ENCODE peak calls at places on chromosomes 11 and 22, in nine cellular contexts. J is GM12865, V is HCT116, X is lower leg skin, S is PC-3, M is upper lobe of right lung, C is heart left ventricle, Y is AG09309, B is esophagus squamous epithelium. I is an unnamed sample.

GRCh38 chr11:66336234-66337102 is at the start of gene RIN1:
- DNase-seq in J (peak; percentile 89), V (peak; percentile 82), X (peak; percentile 66), S (peak; percentile 95), M (peak; percentile 78), C (peak; percentile 59), Y (peak; percentile 95), B (no peak), I (peak; percentile 57)

GRCh38 chr22:38346506-38346905 is 29.3 kb upstream of the CSNK1E start:
- DNase-seq in J (no peak), V (no peak), X (no peak), S (no peak), M (peak; percentile 32), C (no peak), Y (no peak), B (no peak), I (no peak)

GRCh38 chr11:75334402-75334891 is 17.0 kb downstream of the ARRB1 start:
- DNase-seq in J (no peak), V (no peak), X (no peak), S (no peak), M (no peak), C (no peak), Y (no peak), B (no peak), I (no peak)

GRCh38 chr11:58503361-58503856 is 4.5 kb downstream of the OR5B21 start:
- DNase-seq in J (peak; percentile 55), V (no peak), X (no peak), S (no peak), M (no peak), C (no peak), Y (no peak), B (no peak), I (no peak)

GRCh38 chr11:69243496-69244200 is 50.3 kb upstream of the MYEOV start:
- DNase-seq in J (no peak), V (no peak), X (no peak), S (no peak), M (no peak), C (no peak), Y (no peak), B (no peak), I (no peak)

GRCh38 chr11:796565-797299 is 1.3 kb downstream of the SLC25A22 start:
- DNase-seq in J (no peak), V (no peak), X (no peak), S (no peak), M (no peak), C (no peak), Y (no peak), B (no peak), I (no peak)

GRCh38 chr11:131845255-131845654 is 474.8 kb downstream of the NTM start:
- DNase-seq in J (no peak), V (no peak), X (no peak), S (no peak), M (no peak), C (no peak), Y (no peak), B (no peak), I (no peak)

GRCh38 chr11:17790453-17790852 is 55.9 kb downstream of the KCNC1 start:
- DNase-seq in J (no peak), V (no peak), X (no peak), S (peak; percentile 77), M (no peak), C (no peak), Y (no peak), B (no peak), I (no peak)

GRCh38 chr11:66106786-66107599 is 36.9 kb downstream of the PACS1 start:
- DNase-seq in J (peak; percentile 9), V (no peak), X (no peak), S (peak; percentile 62), M (no peak), C (no peak), Y (no peak), B (no peak), I (no peak)

GRCh38 chr22:29457730-29458129 is 19.3 kb downstream of the RFPL1 start:
- DNase-seq in J (peak; percentile 70), V (peak; percentile 70), X (no peak), S (peak; percentile 50), M (no peak), C (no peak), Y (no peak), B (no peak), I (no peak)

GRCh38 chr11:85483861-85484260 is 143.3 kb downstream of the DLG2 start:
- DNase-seq in J (peak; percentile 59), V (no peak), X (no peak), S (no peak), M (no peak), C (no peak), Y (peak; percentile 11), B (no peak), I (no peak)

GRCh38 chr11:117882539-117882938 is 6.1 kb upstream of the FXYD6 start:
- DNase-seq in J (no peak), V (no peak), X (no peak), S (no peak), M (no peak), C (no peak), Y (no peak), B (no peak), I (no peak)

GRCh38 chr11:113202431-113202830 is 112.0 kb upstream of the TTC12 start:
- DNase-seq in J (no peak), V (no peak), X (no peak), S (peak; percentile 85), M (no peak), C (no peak), Y (no peak), B (no peak), I (no peak)

GRCh38 chr11:45045692-45046471 is 95.2 kb upstream of the TP53I11 start:
- DNase-seq in J (no peak), V (peak; percentile 6), X (peak; percentile 82), S (peak; percentile 83), M (peak; percentile 76), C (peak; percentile 61), Y (peak; percentile 14), B (no peak), I (peak; percentile 45)

GRCh38 chr11:100467821-100468508 is 219.1 kb upstream of the ARHGAP42 start:
- DNase-seq in J (peak; percentile 9), V (no peak), X (no peak), S (no peak), M (no peak), C (no peak), Y (no peak), B (no peak), I (no peak)

GRCh38 chr11:18865261-18865660 is 73.7 kb upstream of the PTPN5 start:
- DNase-seq in J (no peak), V (no peak), X (no peak), S (no peak), M (no peak), C (no peak), Y (no peak), B (no peak), I (no peak)
- H3K4me3 ChIP-seq in J (no peak overlapping the region), V (no peak overlapping the region), X (no peak overlapping the region), S (no peak overlapping the region), M (no peak overlapping the region), C (no peak overlapping the region), Y (no peak overlapping the region), B (no peak overlapping the region), I (no peak overlapping the region)

DNA sequence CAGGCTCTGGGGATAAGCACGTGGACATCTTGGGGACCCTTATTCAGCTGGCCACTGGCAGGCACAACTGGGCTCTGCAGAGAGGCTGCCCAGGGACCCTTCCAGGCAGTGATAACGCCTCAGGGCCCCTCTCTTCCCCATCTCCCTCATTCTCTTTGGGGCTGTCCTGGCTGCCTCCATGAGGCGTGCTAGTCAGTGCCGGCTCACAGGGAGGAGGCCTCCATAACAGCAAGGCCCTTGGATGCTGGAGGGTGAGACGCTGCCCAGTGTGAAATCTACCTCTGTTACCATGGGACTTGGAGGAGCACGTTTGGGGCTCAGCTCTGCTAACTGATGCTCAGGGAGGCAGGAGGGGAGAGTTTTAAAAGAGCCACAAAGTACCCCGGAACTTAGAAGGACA is 221.3 kb downstream of the CTTN start:
- DNase-seq in J (no peak), V (no peak), X (no peak), S (no peak), M (no peak), C (no peak), Y (no peak), B (no peak), I (no peak)
- H3K4me3 ChIP-seq in J (no peak overlapping the region), V (no peak overlapping the region), X (no peak overlapping the region), S (no peak overlapping the region), M (no peak overlapping the region), C (no peak overlapping the region), Y (no peak overlapping the region), B (no peak overlapping the region), I (no peak overlapping the region)

GRCh38 chr22:45972868-45973212 is 4.1 kb downstream of the WNT7B start:
- DNase-seq in J (no peak), V (no peak), X (no peak), S (no peak), M (no peak), C (no peak), Y (no peak), B (no peak), I (no peak)
- H3K4me3 ChIP-seq in J (no peak overlapping the region), V (no peak overlapping the region), X (no peak overlapping the region), S (no peak overlapping the region), M (no peak overlapping the region), C (no peak overlapping the region), Y (no peak overlapping the region), B (no peak overlapping the region), I (no peak overlapping the region)

GRCh38 chr11:64888406-64888757 is 10.0 kb upstream of the EHD1 start:
- DNase-seq in J (no peak), V (no peak), X (no peak), S (no peak), M (no peak), C (peak; percentile 26), Y (no peak), B (no peak), I (no peak)

GRCh38 chr11:64887757-64888405 is 9.5 kb upstream of the EHD1 start:
- DNase-seq in J (peak; percentile 86), V (peak; percentile 39), X (no peak), S (peak; percentile 79), M (peak; percentile 93), C (peak; percentile 85), Y (no peak), B (no peak), I (peak; percentile 80)

GRCh38 chr11:64887234-64887756 is 8.9 kb upstream of the EHD1 start:
- DNase-seq in J (no peak), V (no peak), X (no peak), S (no peak), M (no peak), C (no peak), Y (no peak), B (no peak), I (no peak)

GRCh38 chr11:64890084-64890944 is 11.9 kb upstream of the EHD1 start:
- DNase-seq in J (no peak), V (no peak), X (no peak), S (no peak), M (no peak), C (no peak), Y (no peak), B (no peak), I (no peak)

DNA sequence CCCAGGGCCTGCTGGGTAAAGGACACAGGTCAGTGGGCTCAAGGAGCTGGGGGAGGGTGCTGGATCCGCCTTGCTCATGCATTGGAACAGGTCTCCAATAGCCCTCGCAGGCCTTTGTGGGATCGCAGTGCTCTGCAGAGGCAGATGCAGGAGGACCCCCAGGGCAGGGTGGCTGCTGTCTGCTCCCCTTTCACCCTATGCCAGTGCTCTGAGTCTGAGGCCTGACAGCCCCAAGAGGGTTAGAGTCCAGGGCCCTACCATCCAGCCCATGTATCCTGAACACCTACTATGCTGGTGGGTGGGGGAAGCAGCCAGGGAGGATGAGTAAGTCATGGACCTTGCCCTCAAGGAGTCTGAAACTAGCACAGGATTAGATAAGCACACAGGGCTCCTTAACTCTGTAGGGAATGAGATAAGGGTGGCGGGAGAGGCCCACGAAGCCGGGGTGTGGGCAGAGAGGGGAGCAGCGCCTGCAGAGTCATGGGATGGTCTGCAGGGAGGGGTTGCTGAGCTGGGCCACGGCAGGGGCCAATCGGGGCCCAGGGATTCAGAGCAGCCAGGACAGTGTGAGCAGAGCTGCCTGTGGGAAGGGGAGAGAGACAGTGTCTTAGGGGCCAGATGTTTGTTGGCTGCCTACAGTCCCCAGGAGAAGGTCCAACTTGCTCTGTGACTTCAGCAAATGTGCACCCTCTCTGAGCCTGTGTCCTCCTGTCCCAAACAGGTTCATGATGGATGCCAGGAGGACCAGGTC is 10.5 kb upstream of the EHD1 start:
- DNase-seq in J (no peak), V (no peak), X (no peak), S (peak; percentile 34), M (no peak), C (no peak), Y (no peak), B (no peak), I (no peak)
- H3K4me3 ChIP-seq in J (no peak overlapping the region), V (no peak overlapping the region), X (no peak overlapping the region), S (no peak overlapping the region), M (no peak overlapping the region), C (no peak overlapping the region), Y (no peak overlapping the region), B (no peak overlapping the region), I (no peak overlapping the region)